ENCODE peak calls at places on chromosomes 5 and 9, in ten cellular contexts. One of them, this sample, is unnamed.

GRCh38 chr5:56358703-56359428 is 125.7 kb upstream of the ANKRD55 start:
- DNase-seq in aorta: no peak
- DNase-seq in left ventricle myocardium inferior: no peak
- DNase-seq in Calu3: peak
- DNase-seq in HTR-8/SVneo: no peak
- DNase-seq in HT-29: peak
- DNase-seq in stimulated activated naive CD8-positive, alpha-beta T cell treated with anti-CD3 and anti-CD28 coated beads, Interleukin-15, Interleukin-2, amounts not matched to agents 100 U/mL and 50 U/mL, for 24 hours: no peak
- DNase-seq in EL: peak
- DNase-seq in tibial artery: peak
- DNase-seq in AG10803: no peak
- DNase-seq in this sample: peak

GRCh38 chr5:89315194-89315593 is 432.2 kb upstream of the MEF2C start:
- DNase-seq in aorta: peak
- DNase-seq in left ventricle myocardium inferior: no peak
- DNase-seq in Calu3: no peak
- DNase-seq in HTR-8/SVneo: no peak
- DNase-seq in HT-29: no peak
- DNase-seq in stimulated activated naive CD8-positive, alpha-beta T cell treated with anti-CD3 and anti-CD28 coated beads, Interleukin-15, Interleukin-2, amounts not matched to agents 100 U/mL and 50 U/mL, for 24 hours: no peak
- DNase-seq in EL: no peak
- DNase-seq in tibial artery: peak
- DNase-seq in AG10803: peak
- DNase-seq in this sample: no peak

GRCh38 chr9:70470050-70471015 is 55.9 kb upstream of the KLF9 start:
- DNase-seq in aorta: no peak
- DNase-seq in left ventricle myocardium inferior: peak
- DNase-seq in Calu3: peak
- DNase-seq in HTR-8/SVneo: no peak
- DNase-seq in HT-29: peak
- DNase-seq in stimulated activated naive CD8-positive, alpha-beta T cell treated with anti-CD3 and anti-CD28 coated beads, Interleukin-15, Interleukin-2, amounts not matched to agents 100 U/mL and 50 U/mL, for 24 hours: no peak
- DNase-seq in EL: no peak
- DNase-seq in tibial artery: peak
- DNase-seq in AG10803: peak
- DNase-seq in this sample: no peak

GRCh38 chr5:12911156-12911555 is 1006.9 kb upstream of the CTNND2 start:
- DNase-seq in aorta: no peak
- DNase-seq in left ventricle myocardium inferior: no peak
- DNase-seq in Calu3: no peak
- DNase-seq in HTR-8/SVneo: peak
- DNase-seq in HT-29: no peak
- DNase-seq in stimulated activated naive CD8-positive, alpha-beta T cell treated with anti-CD3 and anti-CD28 coated beads, Interleukin-15, Interleukin-2, amounts not matched to agents 100 U/mL and 50 U/mL, for 24 hours: no peak
- DNase-seq in EL: no peak
- DNase-seq in tibial artery: no peak
- DNase-seq in AG10803: no peak
- DNase-seq in this sample: no peak

GRCh38 chr9:87872079-87872624 is 10.5 kb upstream of the SPATA31E1 start:
- DNase-seq in aorta: no peak
- DNase-seq in left ventricle myocardium inferior: no peak
- DNase-seq in Calu3: no peak
- DNase-seq in HTR-8/SVneo: no peak
- DNase-seq in HT-29: no peak
- DNase-seq in stimulated activated naive CD8-positive, alpha-beta T cell treated with anti-CD3 and anti-CD28 coated beads, Interleukin-15, Interleukin-2, amounts not matched to agents 100 U/mL and 50 U/mL, for 24 hours: no peak
- DNase-seq in EL: no peak
- DNase-seq in tibial artery: peak
- DNase-seq in AG10803: peak
- DNase-seq in this sample: peak

GRCh38 chr5:179550511-179551342 is at the start of gene RUFY1:
- DNase-seq in aorta: peak
- DNase-seq in left ventricle myocardium inferior: peak
- DNase-seq in Calu3: peak
- DNase-seq in HTR-8/SVneo: peak
- DNase-seq in HT-29: peak
- DNase-seq in stimulated activated naive CD8-positive, alpha-beta T cell treated with anti-CD3 and anti-CD28 coated beads, Interleukin-15, Interleukin-2, amounts not matched to agents 100 U/mL and 50 U/mL, for 24 hours: peak
- DNase-seq in EL: peak
- DNase-seq in tibial artery: peak
- DNase-seq in AG10803: peak
- DNase-seq in this sample: peak

GRCh38 chr9:130008577-130008976 is 34.4 kb downstream of the FNBP1 start:
- DNase-seq in aorta: no peak
- DNase-seq in left ventricle myocardium inferior: no peak
- DNase-seq in Calu3: no peak
- DNase-seq in HTR-8/SVneo: no peak
- DNase-seq in HT-29: no peak
- DNase-seq in stimulated activated naive CD8-positive, alpha-beta T cell treated with anti-CD3 and anti-CD28 coated beads, Interleukin-15, Interleukin-2, amounts not matched to agents 100 U/mL and 50 U/mL, for 24 hours: peak
- DNase-seq in EL: no peak
- DNase-seq in tibial artery: no peak
- DNase-seq in AG10803: no peak
- DNase-seq in this sample: no peak

GRCh38 chr5:53342261-53342660 is 138.2 kb upstream of the FST start:
- DNase-seq in aorta: no peak
- DNase-seq in left ventricle myocardium inferior: no peak
- DNase-seq in Calu3: no peak
- DNase-seq in HTR-8/SVneo: no peak
- DNase-seq in HT-29: no peak
- DNase-seq in stimulated activated naive CD8-positive, alpha-beta T cell treated with anti-CD3 and anti-CD28 coated beads, Interleukin-15, Interleukin-2, amounts not matched to agents 100 U/mL and 50 U/mL, for 24 hours: no peak
- DNase-seq in EL: no peak
- DNase-seq in tibial artery: no peak
- DNase-seq in AG10803: no peak
- DNase-seq in this sample: peak

GRCh38 chr9:105678163-105678562 is 15.9 kb downstream of the TAL2 start:
- DNase-seq in aorta: no peak
- DNase-seq in left ventricle myocardium inferior: no peak
- DNase-seq in Calu3: no peak
- DNase-seq in HTR-8/SVneo: no peak
- DNase-seq in HT-29: no peak
- DNase-seq in stimulated activated naive CD8-positive, alpha-beta T cell treated with anti-CD3 and anti-CD28 coated beads, Interleukin-15, Interleukin-2, amounts not matched to agents 100 U/mL and 50 U/mL, for 24 hours: no peak
- DNase-seq in EL: no peak
- DNase-seq in tibial artery: no peak
- DNase-seq in AG10803: no peak
- DNase-seq in this sample: peak

GRCh38 chr5:151257731-151258715 is 5.0 kb downstream of the GM2A start:
- DNase-seq in aorta: no peak
- DNase-seq in left ventricle myocardium inferior: no peak
- DNase-seq in Calu3: no peak
- DNase-seq in HTR-8/SVneo: no peak
- DNase-seq in HT-29: no peak
- DNase-seq in stimulated activated naive CD8-positive, alpha-beta T cell treated with anti-CD3 and anti-CD28 coated beads, Interleukin-15, Interleukin-2, amounts not matched to agents 100 U/mL and 50 U/mL, for 24 hours: no peak
- DNase-seq in EL: peak
- DNase-seq in tibial artery: no peak
- DNase-seq in AG10803: peak
- DNase-seq in this sample: no peak

GRCh38 chr5:80194470-80194869 is 61.4 kb downstream of the SERINC5 start:
- DNase-seq in aorta: no peak
- DNase-seq in left ventricle myocardium inferior: no peak
- DNase-seq in Calu3: no peak
- DNase-seq in HTR-8/SVneo: no peak
- DNase-seq in HT-29: no peak
- DNase-seq in stimulated activated naive CD8-positive, alpha-beta T cell treated with anti-CD3 and anti-CD28 coated beads, Interleukin-15, Interleukin-2, amounts not matched to agents 100 U/mL and 50 U/mL, for 24 hours: no peak
- DNase-seq in EL: no peak
- DNase-seq in tibial artery: no peak
- DNase-seq in AG10803: no peak
- DNase-seq in this sample: no peak

GRCh38 chr9:31542384-31543055 is 841.9 kb upstream of the ACO1 start:
- DNase-seq in aorta: no peak
- DNase-seq in left ventricle myocardium inferior: no peak
- DNase-seq in Calu3: peak
- DNase-seq in HTR-8/SVneo: peak
- DNase-seq in HT-29: peak
- DNase-seq in stimulated activated naive CD8-positive, alpha-beta T cell treated with anti-CD3 and anti-CD28 coated beads, Interleukin-15, Interleukin-2, amounts not matched to agents 100 U/mL and 50 U/mL, for 24 hours: no peak
- DNase-seq in EL: no peak
- DNase-seq in tibial artery: no peak
- DNase-seq in AG10803: no peak
- DNase-seq in this sample: peak

GRCh38 chr5:148179234-148179824 is 11.0 kb downstream of the SPINK14 start:
- DNase-seq in aorta: no peak
- DNase-seq in left ventricle myocardium inferior: no peak
- DNase-seq in Calu3: peak
- DNase-seq in HTR-8/SVneo: no peak
- DNase-seq in HT-29: peak
- DNase-seq in stimulated activated naive CD8-positive, alpha-beta T cell treated with anti-CD3 and anti-CD28 coated beads, Interleukin-15, Interleukin-2, amounts not matched to agents 100 U/mL and 50 U/mL, for 24 hours: no peak
- DNase-seq in EL: peak
- DNase-seq in tibial artery: no peak
- DNase-seq in AG10803: peak
- DNase-seq in this sample: peak

GRCh38 chr9:137103206-137103999 is 11.1 kb downstream of the DPP7 start:
- DNase-seq in aorta: no peak
- DNase-seq in left ventricle myocardium inferior: no peak
- DNase-seq in Calu3: no peak
- DNase-seq in HTR-8/SVneo: no peak
- DNase-seq in HT-29: no peak
- DNase-seq in stimulated activated naive CD8-positive, alpha-beta T cell treated with anti-CD3 and anti-CD28 coated beads, Interleukin-15, Interleukin-2, amounts not matched to agents 100 U/mL and 50 U/mL, for 24 hours: no peak
- DNase-seq in EL: no peak
- DNase-seq in tibial artery: no peak
- DNase-seq in AG10803: no peak
- DNase-seq in this sample: no peak

GRCh38 chr5:132825824-132826391 is 4.5 kb downstream of the SHROOM1 start:
- DNase-seq in aorta: no peak
- DNase-seq in left ventricle myocardium inferior: no peak
- DNase-seq in Calu3: no peak
- DNase-seq in HTR-8/SVneo: no peak
- DNase-seq in HT-29: no peak
- DNase-seq in stimulated activated naive CD8-positive, alpha-beta T cell treated with anti-CD3 and anti-CD28 coated beads, Interleukin-15, Interleukin-2, amounts not matched to agents 100 U/mL and 50 U/mL, for 24 hours: no peak
- DNase-seq in EL: no peak
- DNase-seq in tibial artery: no peak
- DNase-seq in AG10803: no peak
- DNase-seq in this sample: no peak

GRCh38 chr9:93028448-93029006 is 30.0 kb upstream of the SUSD3 start:
- DNase-seq in aorta: no peak
- DNase-seq in left ventricle myocardium inferior: no peak
- DNase-seq in Calu3: no peak
- DNase-seq in HTR-8/SVneo: no peak
- DNase-seq in HT-29: no peak
- DNase-seq in stimulated activated naive CD8-positive, alpha-beta T cell treated with anti-CD3 and anti-CD28 coated beads, Interleukin-15, Interleukin-2, amounts not matched to agents 100 U/mL and 50 U/mL, for 24 hours: peak
- DNase-seq in EL: no peak
- DNase-seq in tibial artery: no peak
- DNase-seq in AG10803: no peak
- DNase-seq in this sample: no peak

GRCh38 chr5:180470966-180471582 is 23.1 kb upstream of the CNOT6 start:
- DNase-seq in aorta: peak
- DNase-seq in left ventricle myocardium inferior: peak
- DNase-seq in Calu3: peak
- DNase-seq in HTR-8/SVneo: peak
- DNase-seq in HT-29: peak
- DNase-seq in stimulated activated naive CD8-positive, alpha-beta T cell treated with anti-CD3 and anti-CD28 coated beads, Interleukin-15, Interleukin-2, amounts not matched to agents 100 U/mL and 50 U/mL, for 24 hours: peak
- DNase-seq in EL: peak
- DNase-seq in tibial artery: no peak
- DNase-seq in AG10803: peak
- DNase-seq in this sample: peak

GRCh38 chr9:135552698-135553161 is 6.8 kb downstream of the OBP2A start:
- DNase-seq in aorta: no peak
- DNase-seq in left ventricle myocardium inferior: no peak
- DNase-seq in Calu3: no peak
- DNase-seq in HTR-8/SVneo: no peak
- DNase-seq in HT-29: no peak
- DNase-seq in stimulated activated naive CD8-positive, alpha-beta T cell treated with anti-CD3 and anti-CD28 coated beads, Interleukin-15, Interleukin-2, amounts not matched to agents 100 U/mL and 50 U/mL, for 24 hours: no peak
- DNase-seq in EL: no peak
- DNase-seq in tibial artery: no peak
- DNase-seq in AG10803: no peak
- DNase-seq in this sample: no peak

GRCh38 chr5:54900906-54901725 is 84.3 kb downstream of the ESM1 start:
- DNase-seq in aorta: no peak
- DNase-seq in left ventricle myocardium inferior: no peak
- DNase-seq in Calu3: no peak
- DNase-seq in HTR-8/SVneo: no peak
- DNase-seq in HT-29: no peak
- DNase-seq in stimulated activated naive CD8-positive, alpha-beta T cell treated with anti-CD3 and anti-CD28 coated beads, Interleukin-15, Interleukin-2, amounts not matched to agents 100 U/mL and 50 U/mL, for 24 hours: no peak
- DNase-seq in EL: peak
- DNase-seq in tibial artery: peak
- DNase-seq in AG10803: peak
- DNase-seq in this sample: peak

GRCh38 chr9:136015656-136016055 is 54.5 kb upstream of the UBAC1 start:
- DNase-seq in aorta: no peak
- DNase-seq in left ventricle myocardium inferior: peak
- DNase-seq in Calu3: no peak
- DNase-seq in HTR-8/SVneo: no peak
- DNase-seq in HT-29: no peak
- DNase-seq in stimulated activated naive CD8-positive, alpha-beta T cell treated with anti-CD3 and anti-CD28 coated beads, Interleukin-15, Interleukin-2, amounts not matched to agents 100 U/mL and 50 U/mL, for 24 hours: no peak
- DNase-seq in EL: no peak
- DNase-seq in tibial artery: peak
- DNase-seq in AG10803: no peak
- DNase-seq in this sample: no peak

GRCh38 chr5:111673896-111674626 is 82.9 kb downstream of the NREP start:
- DNase-seq in aorta: no peak
- DNase-seq in left ventricle myocardium inferior: no peak
- DNase-seq in Calu3: no peak
- DNase-seq in HTR-8/SVneo: no peak
- DNase-seq in HT-29: no peak
- DNase-seq in stimulated activated naive CD8-positive, alpha-beta T cell treated with anti-CD3 and anti-CD28 coated beads, Interleukin-15, Interleukin-2, amounts not matched to agents 100 U/mL and 50 U/mL, for 24 hours: no peak
- DNase-seq in EL: no peak
- DNase-seq in tibial artery: no peak
- DNase-seq in AG10803: no peak
- DNase-seq in this sample: no peak

GRCh38 chr9:137865581-137866145 is 11.9 kb upstream of the CACNA1B start:
- DNase-seq in aorta: no peak
- DNase-seq in left ventricle myocardium inferior: no peak
- DNase-seq in Calu3: no peak
- DNase-seq in HTR-8/SVneo: no peak
- DNase-seq in HT-29: no peak
- DNase-seq in stimulated activated naive CD8-positive, alpha-beta T cell treated with anti-CD3 and anti-CD28 coated beads, Interleukin-15, Interleukin-2, amounts not matched to agents 100 U/mL and 50 U/mL, for 24 hours: no peak
- DNase-seq in EL: no peak
- DNase-seq in tibial artery: no peak
- DNase-seq in AG10803: no peak
- DNase-seq in this sample: no peak

GRCh38 chr9:114125614-114126013 is 26.5 kb upstream of the KIF12 start:
- DNase-seq in aorta: no peak
- DNase-seq in left ventricle myocardium inferior: no peak
- DNase-seq in Calu3: no peak
- DNase-seq in HTR-8/SVneo: no peak
- DNase-seq in HT-29: no peak
- DNase-seq in stimulated activated naive CD8-positive, alpha-beta T cell treated with anti-CD3 and anti-CD28 coated beads, Interleukin-15, Interleukin-2, amounts not matched to agents 100 U/mL and 50 U/mL, for 24 hours: no peak
- DNase-seq in EL: no peak
- DNase-seq in tibial artery: no peak
- DNase-seq in AG10803: no peak
- DNase-seq in this sample: no peak

GRCh38 chr5:149857499-149857898 is 87.1 kb downstream of the PDE6A start:
- DNase-seq in aorta: no peak
- DNase-seq in left ventricle myocardium inferior: peak
- DNase-seq in Calu3: peak
- DNase-seq in HTR-8/SVneo: no peak
- DNase-seq in HT-29: peak
- DNase-seq in stimulated activated naive CD8-positive, alpha-beta T cell treated with anti-CD3 and anti-CD28 coated beads, Interleukin-15, Interleukin-2, amounts not matched to agents 100 U/mL and 50 U/mL, for 24 hours: no peak
- DNase-seq in EL: peak
- DNase-seq in tibial artery: peak
- DNase-seq in AG10803: no peak
- DNase-seq in this sample: peak

GRCh38 chr9:91285729-91286353 is 75.9 kb downstream of the AUH start:
- DNase-seq in aorta: no peak
- DNase-seq in left ventricle myocardium inferior: no peak
- DNase-seq in Calu3: no peak
- DNase-seq in HTR-8/SVneo: no peak
- DNase-seq in HT-29: peak
- DNase-seq in stimulated activated naive CD8-positive, alpha-beta T cell treated with anti-CD3 and anti-CD28 coated beads, Interleukin-15, Interleukin-2, amounts not matched to agents 100 U/mL and 50 U/mL, for 24 hours: no peak
- DNase-seq in EL: no peak
- DNase-seq in tibial artery: no peak
- DNase-seq in AG10803: no peak
- DNase-seq in this sample: no peak

GRCh38 chr5:116669261-116670049 is 94.8 kb upstream of the SEMA6A start:
- DNase-seq in aorta: no peak
- DNase-seq in left ventricle myocardium inferior: no peak
- DNase-seq in Calu3: peak
- DNase-seq in HTR-8/SVneo: no peak
- DNase-seq in HT-29: no peak
- DNase-seq in stimulated activated naive CD8-positive, alpha-beta T cell treated with anti-CD3 and anti-CD28 coated beads, Interleukin-15, Interleukin-2, amounts not matched to agents 100 U/mL and 50 U/mL, for 24 hours: no peak
- DNase-seq in EL: no peak
- DNase-seq in tibial artery: no peak
- DNase-seq in AG10803: no peak
- DNase-seq in this sample: no peak

GRCh38 chr9:80407220-80407619 is 835.5 kb downstream of the TLE4 start:
- DNase-seq in aorta: no peak
- DNase-seq in left ventricle myocardium inferior: no peak
- DNase-seq in Calu3: no peak
- DNase-seq in HTR-8/SVneo: no peak
- DNase-seq in HT-29: no peak
- DNase-seq in stimulated activated naive CD8-positive, alpha-beta T cell treated with anti-CD3 and anti-CD28 coated beads, Interleukin-15, Interleukin-2, amounts not matched to agents 100 U/mL and 50 U/mL, for 24 hours: no peak
- DNase-seq in EL: no peak
- DNase-seq in tibial artery: no peak
- DNase-seq in AG10803: no peak
- DNase-seq in this sample: no peak

GRCh38 chr5:174542037-174542436 is 182.3 kb upstream of the MSX2 start:
- DNase-seq in aorta: no peak
- DNase-seq in left ventricle myocardium inferior: no peak
- DNase-seq in Calu3: no peak
- DNase-seq in HTR-8/SVneo: no peak
- DNase-seq in HT-29: no peak
- DNase-seq in stimulated activated naive CD8-positive, alpha-beta T cell treated with anti-CD3 and anti-CD28 coated beads, Interleukin-15, Interleukin-2, amounts not matched to agents 100 U/mL and 50 U/mL, for 24 hours: no peak
- DNase-seq in EL: no peak
- DNase-seq in tibial artery: no peak
- DNase-seq in AG10803: no peak
- DNase-seq in this sample: no peak